ENCODE peak calls at places on chromosomes 1 and 21, in four cellular contexts. O is CD8-positive, alpha-beta memory T cell; G is aorta; L is endothelial cell. J is an unnamed sample.

GRCh38 chr1:209885403-209886218 is 52.4 kb upstream of the SYT14 start:
- DNase-seq in O (no peak), L (no peak), G (no peak), J (no peak)

GRCh38 chr21:32350211-32350980 is 42.4 kb downstream of the URB1 start:
- DNase-seq in O (no peak), G (no peak), L (no peak), J (no peak)

GRCh38 chr1:22861764-22862440 is 110.8 kb downstream of the LACTBL1 start:
- DNase-seq in G (no peak), O (no peak), L (peak), J (peak)

GRCh38 chr1:109980324-109981127 is 4.0 kb upstream of the AHCYL1 start:
- DNase-seq in L (peak), G (no peak), O (no peak), J (no peak)

GRCh38 chr1:216034506-216034905 is 388.7 kb downstream of the USH2A start:
- DNase-seq in G (no peak), L (peak), O (no peak), J (peak)

GRCh38 chr1:229942508-229942907 is 124.5 kb upstream of the GALNT2 start:
- DNase-seq in G (no peak), L (no peak), O (no peak), J (no peak)

GRCh38 chr1:231485029-231485784 is 43.3 kb upstream of the TSNAX start:
- DNase-seq in O (no peak), L (no peak), G (no peak), J (no peak)

GRCh38 chr1:232239557-232240468 is 390.1 kb downstream of the SIPA1L2 start:
- DNase-seq in O (no peak), G (no peak), L (no peak), J (no peak)

GRCh38 chr1:154837679-154838171 is 32.4 kb downstream of the KCNN3 start:
- DNase-seq in O (no peak), G (no peak), L (no peak), J (peak)

GRCh38 chr1:21260405-21261129 is 29.7 kb downstream of the ECE1 start:
- DNase-seq in G (no peak), L (no peak), O (no peak), J (no peak)

GRCh38 chr1:149848340-149848771 is 51.0 kb upstream of the BOLA1 start:
- DNase-seq in L (peak), O (no peak), G (no peak), J (no peak)

GRCh38 chr1:109266965-109267364 is 16.0 kb downstream of the PSRC1 start:
- DNase-seq in L (no peak), O (no peak), G (peak), J (no peak)

GRCh38 chr21:39336457-39337008 is 12.4 kb downstream of the HMGN1 start:
- DNase-seq in O (no peak), G (no peak), L (no peak), J (no peak)

GRCh38 chr1:93976291-93976690 is 67.1 kb upstream of the GCLM start:
- DNase-seq in O (no peak), L (no peak), G (no peak), J (no peak)

GRCh38 chr1:26999440-26999987 is 6.0 kb downstream of the TRNP1 start:
- DNase-seq in O (no peak), G (peak), L (peak), J (peak)

GRCh38 chr1:109282497-109282951 is 421 bp downstream of the PSRC1 start:
- DNase-seq in O (no peak), L (no peak), G (peak), J (no peak)

GRCh38 chr21:35366348-35367085 is 317.4 kb upstream of the RUNX1 start:
- DNase-seq in G (no peak), L (no peak), O (no peak), J (no peak)

GRCh38 chr1:229318056-229318455 is 24.8 kb downstream of the CCSAP start:
- DNase-seq in G (no peak), O (no peak), L (no peak), J (no peak)

GRCh38 chr1:226603030-226603960 is 54.7 kb downstream of the STUM start:
- DNase-seq in L (no peak), G (peak), O (no peak), J (no peak)

GRCh38 chr1:22739648-22740385 is 29.2 kb downstream of the EPHB2 start:
- DNase-seq in G (peak), O (no peak), L (no peak), J (no peak)

GRCh38 chr1:94884101-94884875 is 42.6 kb downstream of the CNN3 start:
- DNase-seq in G (no peak), L (peak), O (no peak), J (no peak)

GRCh38 chr1:41954533-41954944 is 35.8 kb upstream of the HIVEP3 start:
- DNase-seq in L (no peak), G (no peak), O (no peak), J (no peak)

GRCh38 chr1:86913399-86913895 is 479 bp downstream of the SELENOF start:
- DNase-seq in L (peak), G (no peak), O (peak), J (no peak)

GRCh38 chr1:40803902-40804301 is 20.3 kb downstream of the KCNQ4 start:
- DNase-seq in L (no peak), O (no peak), G (no peak), J (no peak)

GRCh38 chr1:114455102-114455785 is 55.8 kb downstream of the TRIM33 start:
- DNase-seq in L (no peak), O (no peak), G (no peak), J (no peak)

GRCh38 chr1:209585672-209586071 is 2.2 kb downstream of the CAMK1G start:
- DNase-seq in G (peak), L (peak), O (no peak), J (peak)

GRCh38 chr1:187744665-187745064 is 915.9 kb downstream of the PLA2G4A start:
- DNase-seq in G (no peak), O (no peak), L (no peak), J (no peak)

GRCh38 chr1:6472391-6472790 is 6.4 kb upstream of the TNFRSF25 start:
- DNase-seq in G (no peak), L (peak), O (no peak), J (no peak)

GRCh38 chr1:161721738-161722343 is 497 bp downstream of the FCRLB start:
- DNase-seq in O (no peak), G (no peak), L (no peak), J (no peak)

GRCh38 chr1:119987112-119987511 is 82.3 kb downstream of the NOTCH2 start:
- DNase-seq in O (no peak), G (no peak), L (no peak), J (no peak)

GRCh38 chr1:228794173-228794572 is 58.9 kb downstream of the RHOU start:
- DNase-seq in L (no peak), G (no peak), O (no peak), J (no peak)

GRCh38 chr1:165644064-165644735 is 13.2 kb downstream of the MGST3 start:
- DNase-seq in O (no peak), G (no peak), L (no peak), J (no peak)

GRCh38 chr21:45535341-45536081 is 6.7 kb downstream of the SLC19A1 start:
- DNase-seq in G (peak), L (no peak), O (peak), J (peak)

GRCh38 chr1:212458817-212459216 is 26.1 kb downstream of the NENF start:
- DNase-seq in O (no peak), L (no peak), G (peak), J (no peak)

J was measured in glutamatergic neuron.